ENCODE peak calls at places on chromosomes 2 and 18, in nine cellular contexts. B is OCI-LY7; A is M059J; L is aorta; R is BJ; J is nephron progenitor cell; F is activated T-cell treated with anti-CD3 and anti-CD28 coated beads, Interleukin-2, amount 50 U/mL, for 72 hours; O is frontal cortex; T is activated naive CD4-positive, alpha-beta T cell. H is an unnamed sample.

GRCh38 chr2:31170071-31170698 is 31.9 kb upstream of the GALNT14 start:
- DNase-seq in B (peak), A (peak), L (peak), R (peak), J (peak), F (peak), O (peak), T (peak), H (peak)

GRCh38 chr2:38748857-38749804 is 2.0 kb downstream of the SRSF7 start:
- DNase-seq in B (no peak), A (no peak), L (no peak), R (no peak), J (no peak), F (no peak), O (no peak), T (no peak), H (no peak)

GRCh38 chr2:47559079-47559684 is 156.2 kb downstream of the MSH2 start:
- DNase-seq in B (no peak), A (peak), L (no peak), R (no peak), J (no peak), F (no peak), O (no peak), T (no peak), H (peak)

GRCh38 chr18:68507781-68508180 is 207.1 kb downstream of the TMX3 start:
- DNase-seq in B (no peak), A (no peak), L (no peak), R (no peak), J (no peak), F (no peak), O (no peak), T (no peak), H (no peak)

GRCh38 chr18:80145191-80145799 is 36.2 kb downstream of the ADNP2 start:
- DNase-seq in B (no peak), A (no peak), L (no peak), R (no peak), J (no peak), F (no peak), O (no peak), T (no peak), H (no peak)

GRCh38 chr2:156435725-156436476 is at the start of gene GPD2:
- DNase-seq in B (peak), A (peak), L (peak), R (no peak), J (peak), F (peak), O (peak), T (peak), H (peak)

GRCh38 chr2:189014426-189015138 is 40.4 kb downstream of the COL3A1 start:
- DNase-seq in B (no peak), A (no peak), L (no peak), R (no peak), J (no peak), F (no peak), O (no peak), T (no peak), H (no peak)

GRCh38 chr2:101162561-101163330 is 11.6 kb upstream of the TBC1D8 start:
- DNase-seq in B (no peak), A (peak), L (no peak), R (no peak), J (peak), F (no peak), O (no peak), T (no peak), H (no peak)

GRCh38 chr2:112055833-112056625 is 960 bp downstream of the TMEM87B start:
- DNase-seq in B (peak), A (peak), L (peak), R (peak), J (no peak), F (peak), O (peak), T (peak), H (peak)

GRCh38 chr2:189177441-189177840 is 2.1 kb downstream of the COL5A2 start:
- DNase-seq in B (no peak), A (no peak), L (no peak), R (no peak), J (no peak), F (no peak), O (no peak), T (no peak), H (no peak)

GRCh38 chr2:159946326-159946992 is 116.0 kb downstream of the PLA2R1 start:
- DNase-seq in B (no peak), A (peak), L (no peak), R (peak), J (no peak), F (no peak), O (no peak), T (no peak), H (no peak)

GRCh38 chr2:94956797-94957391 is 68.6 kb upstream of the MAL start:
- DNase-seq in B (peak), A (peak), L (no peak), R (no peak), J (peak), F (peak), O (peak), T (peak), H (peak)

GRCh38 chr2:28751956-28752607 is 452 bp downstream of the PPP1CB start:
- DNase-seq in B (peak), A (peak), L (no peak), R (no peak), J (peak), F (peak), O (peak), T (peak), H (no peak)

GRCh38 chr2:104976603-104977120 is 61.2 kb upstream of the MRPS9 start:
- DNase-seq in B (peak), A (no peak), L (no peak), R (no peak), J (no peak), F (peak), O (no peak), T (no peak), H (peak)

GRCh38 chr2:42942214-42942989 is 150.0 kb upstream of the HAAO start:
- DNase-seq in B (no peak), A (no peak), L (no peak), R (no peak), J (no peak), F (no peak), O (no peak), T (no peak), H (no peak)

GRCh38 chr2:188966728-188967127 is 7.4 kb upstream of the COL3A1 start:
- DNase-seq in B (no peak), A (no peak), L (no peak), R (no peak), J (no peak), F (no peak), O (no peak), T (no peak), H (no peak)

GRCh38 chr2:88831792-88832248 is 140.3 kb downstream of the RPIA start:
- DNase-seq in B (peak), A (peak), L (no peak), R (no peak), J (peak), F (peak), O (no peak), T (no peak), H (peak)

GRCh38 chr2:117956036-117956791 is 57.7 kb downstream of the CCDC93 start:
- DNase-seq in B (no peak), A (no peak), L (no peak), R (no peak), J (no peak), F (no peak), O (no peak), T (no peak), H (no peak)

GRCh38 chr2:44655401-44655864 is 286.1 kb upstream of the SIX3 start:
- DNase-seq in B (no peak), A (no peak), L (no peak), R (no peak), J (no peak), F (no peak), O (no peak), T (no peak), H (peak)

GRCh38 chr2:121689356-121689755 is 40.1 kb upstream of the CLASP1 start:
- DNase-seq in B (no peak), A (peak), L (peak), R (no peak), J (no peak), F (no peak), O (peak), T (no peak), H (peak)

GRCh38 chr2:134433469-134433868 is 179.6 kb downstream of the MGAT5 start:
- DNase-seq in B (no peak), A (no peak), L (no peak), R (no peak), J (no peak), F (no peak), O (no peak), T (no peak), H (no peak)

GRCh38 chr2:20223345-20224190 is 1.4 kb downstream of the SDC1 start:
- DNase-seq in B (no peak), A (peak), L (peak), R (no peak), J (peak), F (peak), O (peak), T (no peak), H (peak)

GRCh38 chr2:120287183-120288015 is 34.7 kb downstream of the RALB start:
- DNase-seq in B (no peak), A (peak), L (no peak), R (peak), J (no peak), F (peak), O (no peak), T (no peak), H (no peak)

GRCh38 chr18:75160315-75160714 is 48.6 kb downstream of the PTGR3 start:
- DNase-seq in B (no peak), A (no peak), L (no peak), R (no peak), J (no peak), F (no peak), O (no peak), T (no peak), H (peak)

GRCh38 chr2:174846941-174847938 is 83.0 kb upstream of the CHRNA1 start:
- DNase-seq in B (no peak), A (peak), L (no peak), R (peak), J (peak), F (no peak), O (no peak), T (no peak), H (peak)

GRCh38 chr2:112204411-112204810 is 50.4 kb downstream of the ZC3H8 start:
- DNase-seq in B (peak), A (peak), L (no peak), R (no peak), J (no peak), F (no peak), O (no peak), T (no peak), H (no peak)

GRCh38 chr2:191631754-191632153 is 46.2 kb upstream of the NABP1 start:
- DNase-seq in B (no peak), A (peak), L (no peak), R (peak), J (no peak), F (no peak), O (no peak), T (no peak), H (no peak)

GRCh38 chr18:59993560-59993959 is 93.8 kb downstream of the PMAIP1 start:
- DNase-seq in B (no peak), A (peak), L (no peak), R (no peak), J (no peak), F (no peak), O (no peak), T (no peak), H (no peak)

GRCh38 chr2:48530033-48530804 is at the start of gene STON1:
- DNase-seq in B (no peak), A (peak), L (peak), R (no peak), J (peak), F (peak), O (peak), T (peak), H (peak)

GRCh38 chr18:38575648-38576047 is 1010.0 kb upstream of the CELF4 start:
- DNase-seq in B (no peak), A (no peak), L (no peak), R (no peak), J (no peak), F (peak), O (no peak), T (no peak), H (no peak)

GRCh38 chr2:240586919-240587800 is 626 bp downstream of the CAPN10 start:
- DNase-seq in B (peak), A (peak), L (peak), R (no peak), J (peak), F (peak), O (no peak), T (peak), H (peak)

GRCh38 chr2:37414470-37414949 is 70.1 kb downstream of the QPCT start:
- DNase-seq in B (peak), A (peak), L (no peak), R (peak), J (no peak), F (no peak), O (peak), T (no peak), H (peak)

GRCh38 chr18:4869101-4869500 is 328.0 kb downstream of the AKAIN1 start:
- DNase-seq in B (no peak), A (no peak), L (no peak), R (no peak), J (no peak), F (no peak), O (no peak), T (no peak), H (no peak)

GRCh38 chr2:186934420-186934819 is 85.5 kb upstream of the ZSWIM2 start:
- DNase-seq in B (no peak), A (no peak), L (no peak), R (no peak), J (no peak), F (no peak), O (no peak), T (no peak), H (no peak)

GRCh38 chr2:119712571-119712970 is 33.6 kb downstream of the TMEM177 start:
- DNase-seq in B (no peak), A (no peak), L (no peak), R (no peak), J (no peak), F (no peak), O (no peak), T (no peak), H (no peak)

GRCh38 chr2:88131201-88131998 is 3.5 kb upstream of the FABP1 start:
- DNase-seq in B (no peak), A (no peak), L (no peak), R (no peak), J (no peak), F (no peak), O (no peak), T (no peak), H (no peak)

GRCh38 chr2:131036696-131037397 is 56.4 kb downstream of the FAM168B start:
- DNase-seq in B (no peak), A (no peak), L (no peak), R (no peak), J (no peak), F (no peak), O (no peak), T (no peak), H (no peak)

GRCh38 chr2:121285077-121285449 is at the start of gene TFCP2L1:
- DNase-seq in B (peak), A (no peak), L (no peak), R (no peak), J (peak), F (peak), O (peak), T (no peak), H (peak)

H was measured in D341Med.